ENCODE peak calls at places on chromosomes 2 and 18, in four cellular contexts. K, E, L and Q are unnamed samples. For H3K4me1 and H3K36me3, the result is how much of the 10 kb centered on the place peaks cover.

GRCh38 chr2:7692657-7693161 is 775.5 kb downstream of the RNF144A start:
- DNase-seq in K (no peak), E (no peak), L (no peak), Q (peak)

GRCh38 chr2:223815186-223815883 is 22.0 kb downstream of the AP1S3 start:
- DNase-seq in K (peak), E (no peak), L (no peak), Q (no peak)

GRCh38 chr2:95021015-95021399 is 4.5 kb upstream of the MAL start:
- DNase-seq in K (no peak), E (no peak), L (no peak), Q (no peak)

GRCh38 chr2:186459009-186459408 is 27.1 kb upstream of the ZC3H15 start:
- DNase-seq in K (no peak), E (no peak), L (no peak), Q (no peak)

GRCh38 chr2:17538844-17539554 is 1.5 kb upstream of the VSNL1 start:
- DNase-seq in K (peak), E (peak), L (peak), Q (peak)

GRCh38 chr2:39281391-39281790 is 37.6 kb upstream of the CDKL4 start:
- DNase-seq in K (no peak), E (no peak), L (no peak), Q (no peak)

GRCh38 chr2:240482141-240482540 is 46.7 kb downstream of the GPC1 start:
- DNase-seq in K (no peak), E (no peak), L (peak), Q (no peak)

GRCh38 chr18:58176915-58177717 is 133.1 kb downstream of the NEDD4L start:
- DNase-seq in K (peak), E (no peak), L (no peak), Q (no peak)

GRCh38 chr2:226738821-226739507 is 60.7 kb downstream of the IRS1 start:
- DNase-seq in K (no peak), E (no peak), L (no peak), Q (no peak)

GRCh38 chr2:112243233-112243632 is 11.6 kb downstream of the ZC3H8 start:
- DNase-seq in K (no peak), E (no peak), L (no peak), Q (no peak)

GRCh38 chr2:143728498-143728897 is 599.3 kb downstream of the ARHGAP15 start:
- DNase-seq in K (no peak), E (no peak), L (no peak), Q (no peak)

GRCh38 chr18:59556265-59556664 is 141.0 kb downstream of the CCBE1 start:
- DNase-seq in K (peak), E (no peak), L (no peak), Q (peak)

GRCh38 chr2:70024284-70024683 is 62.9 kb upstream of the ASPRV1 start:
- DNase-seq in K (no peak), E (no peak), L (no peak), Q (no peak)

GRCh38 chr2:98608962-98609604 is 694 bp downstream of the UNC50 start:
- DNase-seq in K (peak), E (peak), L (peak), Q (no peak)

GRCh38 chr2:49044680-49045079 is 109.6 kb downstream of the FSHR start:
- DNase-seq in K (no peak), E (no peak), L (no peak), Q (peak)

GRCh38 chr2:46360303-46360702 is 63.1 kb downstream of the EPAS1 start:
- DNase-seq in K (no peak), E (no peak), L (no peak), Q (no peak)
- H3K4me1 ChIP-seq in K (under half), E (under half), L (under half), Q (under half)

GRCh38 chr2:202290316-202290715 is 24.8 kb downstream of the NOP58 start:
- DNase-seq in K (no peak), E (no peak), L (no peak), Q (no peak)
- H3K36me3 ChIP-seq in K (under half), E (half or more), L (half or more), Q (half or more)

GRCh38 chr18:24827500-24827899 is 367.1 kb downstream of the HRH4 start:
- DNase-seq in K (no peak), E (no peak), L (no peak), Q (no peak)
- H3K4me1 ChIP-seq in K (under half), E (under half), L (under half), Q (under half)

GRCh38 chr18:79956276-79956675 is 4.8 kb upstream of the SLC66A2 start:
- DNase-seq in K (no peak), E (no peak), L (no peak), Q (no peak)

GRCh38 chr18:79960921-79961526 is 3.4 kb upstream of the HSBP1L1 start:
- DNase-seq in K (no peak), E (no peak), L (no peak), Q (no peak)

GRCh38 chr18:79961527-79962291 is 2.7 kb upstream of the HSBP1L1 start:
- DNase-seq in K (no peak), E (no peak), L (peak), Q (no peak)

GRCh38 chr18:79962311-79962710 is 2.1 kb upstream of the HSBP1L1 start:
- DNase-seq in K (no peak), E (no peak), L (peak), Q (no peak)

GRCh38 chr18:79958981-79959380 is 5.5 kb upstream of the HSBP1L1 start:
- DNase-seq in K (no peak), E (no peak), L (no peak), Q (no peak)
- H3K36me3 ChIP-seq in K (under half), E (under half), L (under half), Q (under half)